ENCODE peak calls at places on chromosome 21, in four cellular contexts. F is HCT116, M is K562, Y is H1. I is an unnamed sample. For H3K4me1, the result is how much of the 10 kb centered on the place peaks cover.

GRCh38 chr21:45421071-45421845 is 16.3 kb downstream of the COL18A1 start:
- DNase-seq in M (no peak), Y (no peak), F (no peak), I (no peak)

GRCh38 chr21:29949991-29950390 is 10.2 kb upstream of the GRIK1 start:
- DNase-seq in Y (no peak), F (no peak), M (no peak), I (no peak)

GRCh38 chr21:45264919-45265515 is 22.7 kb downstream of the POFUT2 start:
- DNase-seq in M (no peak), Y (peak), F (no peak), I (no peak)

GRCh38 chr21:26769613-26770188 is 75.5 kb downstream of the ADAMTS1 start:
- DNase-seq in F (no peak), Y (no peak), M (no peak), I (no peak)

GRCh38 chr21:28975401-28975800 is 17.3 kb downstream of the LTN1 start:
- DNase-seq in Y (no peak), M (no peak), F (no peak), I (no peak)

GRCh38 chr21:29371464-29371863 is 72.7 kb downstream of the BACH1 start:
- DNase-seq in F (no peak), M (no peak), Y (no peak), I (no peak)

GRCh38 chr21:19712441-19712840 is 1285.8 kb upstream of the NCAM2 start:
- DNase-seq in M (no peak), Y (no peak), F (no peak), I (no peak)

GRCh38 chr21:46424621-46425020 is 34.1 kb upstream of the DIP2A start:
- DNase-seq in M (no peak), F (no peak), Y (no peak), I (no peak)

GRCh38 chr21:15893902-15894301 is 164.1 kb downstream of the USP25 start:
- DNase-seq in F (no peak), Y (no peak), M (no peak), I (no peak)

GRCh38 chr21:43644609-43645008 is 14.7 kb downstream of the HSF2BP start:
- DNase-seq in Y (no peak), M (no peak), F (no peak), I (no peak)

GRCh38 chr21:28541371-28542112 is 451.1 kb downstream of the LTN1 start:
- DNase-seq in Y (no peak), F (no peak), M (no peak), I (no peak)

GRCh38 chr21:22881131-22881530 is 1882.9 kb downstream of the NCAM2 start:
- DNase-seq in M (no peak), F (no peak), Y (no peak), I (no peak)

GRCh38 chr21:34187935-34188334 is 114.6 kb downstream of the MRPS6 start:
- DNase-seq in Y (no peak), M (no peak), F (no peak), I (no peak)

GRCh38 chr21:46294647-46295176 is 8.6 kb downstream of the YBEY start:
- DNase-seq in F (no peak), M (peak), Y (no peak), I (no peak)

GRCh38 chr21:27134513-27134912 is 167.6 kb upstream of the ADAMTS5 start:
- DNase-seq in F (no peak), M (no peak), Y (no peak), I (no peak)

GRCh38 chr21:23624281-23624680 is 1983.0 kb downstream of the MRPL39 start:
- DNase-seq in Y (no peak), F (no peak), M (no peak), I (no peak)

GRCh38 chr21:26157842-26158241 is 12.7 kb downstream of the APP start:
- DNase-seq in M (no peak), F (no peak), Y (no peak), I (no peak)

GRCh38 chr21:34546556-34546955 is 34.5 kb upstream of the KCNE1 start:
- DNase-seq in Y (no peak), M (no peak), F (no peak), I (no peak)

GRCh38 chr21:29114765-29115164 is 15.7 kb upstream of the MAP3K7CL start:
- DNase-seq in F (peak), Y (no peak), M (no peak), I (peak)

GRCh38 chr21:46459356-46460112 is 843 bp downstream of the DIP2A start:
- DNase-seq in M (peak), F (no peak), Y (peak), I (no peak)

GRCh38 chr21:44299458-44300261 is at the start of gene PFKL:
- DNase-seq in M (peak), F (no peak), Y (peak), I (peak)

GRCh38 chr21:35019631-35020032 is 29.5 kb downstream of the RUNX1 start:
- DNase-seq in Y (no peak), M (no peak), F (no peak), I (no peak)

GRCh38 chr21:26843912-26844257 is 1.3 kb downstream of the ADAMTS1 start:
- DNase-seq in Y (no peak), F (no peak), M (no peak), I (peak)

GRCh38 chr21:31266241-31266640 is 77.8 kb downstream of the TIAM1 start:
- DNase-seq in M (no peak), F (no peak), Y (no peak), I (no peak)

GRCh38 chr21:28427356-28428022 is 565.2 kb downstream of the LTN1 start:
- DNase-seq in F (no peak), M (no peak), Y (no peak), I (no peak)

GRCh38 chr21:40146201-40146890 is 279.1 kb downstream of the PCP4 start:
- DNase-seq in F (no peak), Y (no peak), M (no peak), I (no peak)

GRCh38 chr21:44952116-44952928 is 12.5 kb downstream of the SLX9 start:
- DNase-seq in M (no peak), F (no peak), Y (no peak), I (no peak)

GRCh38 chr21:29346281-29346680 is 47.6 kb downstream of the BACH1 start:
- DNase-seq in Y (no peak), M (no peak), F (no peak), I (no peak)

GRCh38 chr21:31803039-31804007 is 69.5 kb upstream of the HUNK start:
- DNase-seq in Y (no peak), M (no peak), F (no peak), I (no peak)

GRCh38 chr21:44722701-44723100 is 11.3 kb upstream of the TSPEAR start:
- DNase-seq in F (no peak), Y (peak), M (no peak), I (no peak)

GRCh38 chr21:45282283-45283018 is 5.2 kb downstream of the POFUT2 start:
- DNase-seq in F (no peak), Y (no peak), M (no peak), I (no peak)

GRCh38 chr21:40472026-40472425 is 374.9 kb downstream of the DSCAM start:
- DNase-seq in Y (no peak), M (no peak), F (no peak), I (no peak)

GRCh38 chr21:40143822-40144525 is 276.7 kb downstream of the PCP4 start:
- DNase-seq in Y (peak), F (peak), M (peak), I (peak)

GRCh38 chr21:45472445-45473365 is 67.7 kb downstream of the COL18A1 start:
- DNase-seq in M (no peak), Y (no peak), F (no peak), I (no peak)

GRCh38 chr21:29018540-29018939 is 609 bp downstream of the RWDD2B start:
- DNase-seq in Y (no peak), F (no peak), M (peak), I (no peak)

GRCh38 chr21:26655466-26655865 is 82.4 kb upstream of the CYYR1 start:
- DNase-seq in Y (no peak), F (no peak), M (no peak), I (no peak)

GRCh38 chr21:20997633-20998455 is at the start of gene NCAM2:
- DNase-seq in F (no peak), M (peak), Y (peak), I (peak)

GRCh38 chr21:24115141-24115540 is 1492.1 kb downstream of the MRPL39 start:
- DNase-seq in F (no peak), M (no peak), Y (no peak), I (no peak)

GRCh38 chr21:36754241-36754881 is 55.4 kb downstream of the SIM2 start:
- DNase-seq in Y (no peak), M (no peak), F (no peak), I (no peak)
- H3K4me1 ChIP-seq in Y (under half), M (under half), F (under half), I (under half)

DNA sequence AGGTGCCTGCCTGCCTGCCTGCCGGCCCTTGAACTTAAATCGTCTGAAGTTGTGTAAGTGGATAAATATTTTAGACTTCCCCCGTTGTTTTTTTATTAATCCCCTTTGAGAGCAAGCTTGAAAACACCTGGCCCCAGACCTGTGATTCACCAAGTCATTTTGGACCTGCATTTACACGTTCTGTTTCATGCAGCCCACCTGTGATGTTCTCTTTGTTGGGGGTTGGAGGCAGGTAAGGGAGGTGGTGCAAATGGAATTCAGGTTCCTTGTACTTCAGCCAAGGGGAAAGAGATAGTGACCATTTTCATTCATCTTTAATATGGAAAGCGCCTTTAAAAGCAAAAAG is 1.2 kb downstream of the SLC37A1 start:
- DNase-seq in F (no peak), Y (no peak), M (no peak), I (no peak)
- TF ChIP-seq ZNF274 in F (no peak), Y (no peak), M (no peak), I (no peak)

DNA sequence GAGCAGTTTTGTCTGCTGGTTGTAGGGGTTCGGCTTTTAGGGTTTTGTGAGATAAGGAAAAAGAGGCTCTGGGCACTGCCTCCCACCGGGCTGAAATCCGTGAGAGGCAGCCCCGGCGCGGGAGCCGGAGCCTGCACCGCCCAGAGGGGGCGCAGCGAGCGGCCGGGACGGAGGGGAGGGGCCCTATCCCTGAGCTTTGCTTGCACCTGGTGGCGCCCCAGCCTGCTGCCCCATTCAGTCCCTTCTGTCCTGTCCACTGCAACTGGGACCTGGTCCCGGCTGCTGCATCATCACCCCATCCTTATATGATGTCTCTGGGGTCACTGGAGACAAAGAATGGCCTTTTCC is 512 bp upstream of the KCNJ6 start:
- DNase-seq in F (no peak), M (peak), Y (peak), I (peak)
- H3K4me3 ChIP-seq in F (no peak), M (no peak), Y (peak), I (peak)

DNA sequence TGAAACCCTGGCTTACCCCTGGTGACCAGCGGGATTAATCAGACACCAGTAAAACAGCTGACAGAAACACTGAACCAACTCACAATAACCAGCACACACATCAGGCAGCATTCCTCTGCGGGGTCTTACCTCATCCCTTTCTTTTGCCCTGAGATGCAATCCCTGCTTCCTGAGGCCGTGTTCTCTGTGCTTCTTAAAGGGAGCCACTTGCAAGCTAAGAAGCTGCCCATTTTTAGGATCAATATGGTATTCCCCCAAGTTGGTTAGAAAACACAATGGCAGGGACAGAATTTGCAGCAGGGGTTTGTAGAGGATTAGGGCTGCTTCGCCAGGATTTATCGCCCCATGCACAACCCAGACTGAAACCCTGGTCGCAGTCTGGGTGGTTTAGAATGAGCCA is 74.7 kb upstream of the OLIG2 start:
- DNase-seq in F (no peak), Y (no peak), M (no peak), I (peak)
- H3K4me1 ChIP-seq in F (under half), Y (under half), M (under half), I (under half)

DNA sequence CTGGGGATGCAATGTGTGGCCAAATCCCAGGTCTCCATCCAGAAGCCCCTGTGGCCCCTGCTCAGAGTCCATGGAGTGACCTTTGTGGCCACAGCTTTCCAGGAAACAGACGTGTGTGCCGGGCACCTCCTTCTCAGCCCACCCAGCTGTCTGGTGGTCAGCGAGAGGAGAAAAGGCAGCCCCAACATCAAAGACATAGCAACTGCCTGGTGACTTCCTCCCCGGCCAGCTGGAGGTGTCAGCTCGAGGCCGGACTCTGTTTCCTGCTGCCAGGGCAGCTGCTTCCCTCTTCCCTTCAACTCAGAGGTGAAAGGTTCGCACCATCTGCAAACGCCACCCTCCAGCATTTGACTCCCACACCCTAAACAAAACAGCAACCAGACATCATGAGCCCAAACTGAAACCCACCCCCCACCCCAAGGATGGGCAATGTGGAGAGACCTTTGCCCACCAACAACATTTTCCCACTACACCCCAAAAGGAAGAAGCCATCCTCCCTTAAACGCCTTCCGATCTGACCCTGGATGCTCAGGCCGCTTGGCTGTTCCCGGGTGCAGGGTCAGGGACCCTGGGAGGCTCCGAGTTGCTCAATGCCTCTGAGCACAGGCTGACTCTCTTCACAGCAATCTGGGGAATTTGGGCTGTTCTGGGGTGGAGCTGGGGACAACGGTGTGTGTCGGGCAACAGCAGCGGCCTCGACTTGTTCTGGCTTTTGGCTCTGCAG is 162.3 kb downstream of the PSMG1 start:
- DNase-seq in F (no peak), Y (no peak), M (no peak), I (no peak)
- TF ChIP-seq ZNF274 in F (no peak), Y (no peak), M (no peak), I (no peak)

GRCh38 chr21:36430841-36431240 is 45.6 kb downstream of the CHAF1B start:
- DNase-seq in F (no peak), Y (no peak), M (no peak), I (no peak)

GRCh38 chr21:36429672-36430546 is 44.7 kb downstream of the CHAF1B start:
- DNase-seq in M (peak), F (peak), Y (no peak), I (peak)

GRCh38 chr21:36431252-36431651 is 46.1 kb downstream of the CHAF1B start:
- DNase-seq in F (no peak), Y (no peak), M (no peak), I (no peak)

GRCh38 chr21:36427502-36427901 is 42.3 kb downstream of the CHAF1B start:
- DNase-seq in M (no peak), Y (no peak), F (no peak), I (no peak)

GRCh38 chr21:36428789-36429671 is 43.8 kb downstream of the CHAF1B start:
- DNase-seq in M (no peak), F (no peak), Y (no peak), I (no peak)
- H3K4me3 ChIP-seq in M (no peak), F (peak), Y (no peak), I (no peak)

I was measured in NT2/D1.